ENCODE peak calls at places on chromosomes 12 and 14, in five cellular contexts. Z, J, L, U and G are unnamed samples.

GRCh38 chr12:43858096-43858495 is 22.2 kb downstream of the TMEM117 start:
- DNase-seq in J (no peak), U (no peak), Z (no peak), L (no peak), G (no peak)

GRCh38 chr14:31930493-31931225 is 146.4 kb upstream of the ARHGAP5 start:
- DNase-seq in Z (no peak), L (no peak), U (no peak), J (peak; percentile 43), G (no peak)

GRCh38 chr14:67883717-67884116 is 64.1 kb downstream of the RAD51B start:
- DNase-seq in Z (no peak), L (no peak), U (no peak), J (no peak), G (no peak)

GRCh38 chr14:22998324-22999012 is 11.5 kb downstream of the C14orf93 start:
- DNase-seq in L (no peak), J (no peak), U (no peak), Z (no peak), G (peak; percentile 11)

GRCh38 chr14:71693373-71693772 is 238.9 kb upstream of the RGS6 start:
- DNase-seq in J (no peak), L (no peak), U (no peak), Z (no peak), G (peak; percentile 26)

GRCh38 chr14:50447491-50447890 is 50.8 kb upstream of the CDKL1 start:
- DNase-seq in J (no peak), L (no peak), U (no peak), Z (no peak), G (no peak)

GRCh38 chr12:339557-340195 is 49.4 kb downstream of the KDM5A start:
- DNase-seq in L (no peak), J (no peak), Z (no peak), U (no peak), G (no peak)

GRCh38 chr14:55780156-55780946 is 200.3 kb downstream of the KTN1 start:
- DNase-seq in L (no peak), J (no peak), U (no peak), Z (no peak), G (no peak)

GRCh38 chr12:125187148-125187733 is 122.0 kb downstream of the AACS start:
- DNase-seq in Z (no peak), J (no peak), U (no peak), L (no peak), G (no peak)

GRCh38 chr12:39587247-39587646 is 32.4 kb downstream of the ABCD2 start:
- DNase-seq in J (no peak), L (no peak), Z (no peak), U (no peak), G (peak; percentile 5)

GRCh38 chr12:67909681-67910080 is 79.6 kb upstream of the IFNG-AS1 start:
- DNase-seq in Z (no peak), U (no peak), L (no peak), J (no peak), G (no peak)

GRCh38 chr14:32426028-32426427 is 96.9 kb downstream of the AKAP6 start:
- DNase-seq in Z (no peak), J (no peak), U (no peak), L (no peak), G (no peak)

GRCh38 chr14:44803239-44803905 is 158.4 kb downstream of the KLHL28 start:
- DNase-seq in U (peak; percentile 8), Z (peak; percentile 5), J (peak; percentile 35), L (no peak), G (peak; percentile 32)

GRCh38 chr12:29207120-29207519 is 58.0 kb downstream of the FAR2 start:
- DNase-seq in L (no peak), J (no peak), Z (no peak), U (no peak), G (no peak)

GRCh38 chr14:72606879-72607278 is 287.0 kb downstream of the DPF3 start:
- DNase-seq in L (no peak), J (no peak), U (no peak), Z (no peak), G (no peak)

GRCh38 chr12:28130625-28131598 is 59.3 kb upstream of the CCDC91 start:
- DNase-seq in J (peak; percentile 9), L (no peak), U (no peak), Z (peak; percentile 64), G (no peak)

GRCh38 chr12:76866726-76867125 is 12.1 kb downstream of the CSRP2 start:
- DNase-seq in J (no peak), L (no peak), U (no peak), Z (no peak), G (no peak)

GRCh38 chr12:90940872-90941499 is 14.0 kb downstream of the CCER1 start:
- DNase-seq in U (no peak), J (peak; percentile 28), Z (no peak), L (no peak), G (peak; percentile 32)

GRCh38 chr14:92659765-92660561 is 88.5 kb downstream of the LGMN start:
- DNase-seq in J (no peak), U (no peak), L (no peak), Z (no peak), G (no peak)

GRCh38 chr12:121903202-121903601 is 14.6 kb downstream of the PSMD9 start:
- DNase-seq in U (no peak), J (no peak), Z (no peak), L (no peak), G (no peak)

GRCh38 chr14:36319899-36320209 is 583 bp downstream of the MBIP start:
- DNase-seq in L (no peak), U (no peak), J (no peak), Z (no peak), G (no peak)

GRCh38 chr12:54683388-54683787 is 35.2 kb upstream of the DCD start:
- DNase-seq in U (no peak), J (no peak), L (peak; percentile 46), Z (no peak), G (no peak)

DNA sequence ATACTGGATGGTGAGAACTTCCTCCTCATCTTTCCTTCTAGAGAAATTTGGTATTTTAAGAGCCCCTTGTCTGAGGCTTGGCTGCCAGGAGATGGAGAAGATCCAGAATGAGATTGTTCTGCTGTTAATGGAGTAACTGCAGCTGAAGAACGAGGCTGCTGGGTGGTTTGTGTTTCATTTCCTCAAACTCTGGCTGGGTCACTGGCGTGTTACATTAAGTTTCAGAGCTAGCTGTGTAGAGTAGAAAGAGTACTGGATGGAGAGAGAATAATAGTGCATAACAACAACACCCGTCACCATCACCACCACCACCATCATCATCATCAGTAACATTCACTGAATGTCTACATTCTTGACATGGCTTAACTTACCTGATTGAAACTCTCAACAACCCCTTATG is 325.0 kb upstream of the TBX3 start:
- DNase-seq in J (no peak), L (no peak), Z (no peak), U (peak; percentile 11), G (no peak)
- TF ChIP-seq JUND in J (no peak), L (no peak), Z (no peak), U (no peak), G (no peak)

GRCh38 chr14:93997082-93997481 is at the start of gene CCDC197:
- DNase-seq in U (no peak), Z (no peak), J (no peak), L (no peak), G (no peak)

GRCh38 chr14:93993382-93993781 is 3.7 kb upstream of the CCDC197 start:
- DNase-seq in Z (no peak), U (no peak), L (no peak), J (no peak), G (no peak)

GRCh38 chr14:93996130-93996695 is 888 bp upstream of the CCDC197 start:
- DNase-seq in Z (no peak), J (no peak), U (no peak), L (no peak), G (no peak)

GRCh38 chr14:93997933-93998870 is 1.1 kb downstream of the CCDC197 start:
- DNase-seq in U (no peak), J (no peak), L (no peak), Z (peak; percentile 15), G (no peak)

GRCh38 chr14:93994919-93995682 is 2.0 kb upstream of the CCDC197 start:
- DNase-seq in U (no peak), Z (no peak), J (no peak), L (no peak), G (no peak)
- TF ChIP-seq TAF1 in U (no peak), Z (no peak), J (no peak), L (no peak), G (no peak)

GRCh38 chr12:32106517-32107366 is at the start of gene BICD1:
- DNase-seq in U (peak; percentile 32), J (peak; percentile 68), L (peak; percentile 39), Z (peak; percentile 90), G (peak; percentile 96)

GRCh38 chr12:32102234-32102633 is 4.4 kb upstream of the BICD1 start:
- DNase-seq in Z (no peak), J (no peak), U (no peak), L (no peak), G (no peak)

GRCh38 chr12:32106153-32106516 is 512 bp upstream of the BICD1 start:
- DNase-seq in L (no peak), Z (no peak), J (no peak), U (no peak), G (no peak)

GRCh38 chr12:32107376-32108267 is 975 bp downstream of the BICD1 start:
- DNase-seq in L (no peak), Z (peak; percentile 14), U (no peak), J (peak; percentile 11), G (peak; percentile 31)

DNA sequence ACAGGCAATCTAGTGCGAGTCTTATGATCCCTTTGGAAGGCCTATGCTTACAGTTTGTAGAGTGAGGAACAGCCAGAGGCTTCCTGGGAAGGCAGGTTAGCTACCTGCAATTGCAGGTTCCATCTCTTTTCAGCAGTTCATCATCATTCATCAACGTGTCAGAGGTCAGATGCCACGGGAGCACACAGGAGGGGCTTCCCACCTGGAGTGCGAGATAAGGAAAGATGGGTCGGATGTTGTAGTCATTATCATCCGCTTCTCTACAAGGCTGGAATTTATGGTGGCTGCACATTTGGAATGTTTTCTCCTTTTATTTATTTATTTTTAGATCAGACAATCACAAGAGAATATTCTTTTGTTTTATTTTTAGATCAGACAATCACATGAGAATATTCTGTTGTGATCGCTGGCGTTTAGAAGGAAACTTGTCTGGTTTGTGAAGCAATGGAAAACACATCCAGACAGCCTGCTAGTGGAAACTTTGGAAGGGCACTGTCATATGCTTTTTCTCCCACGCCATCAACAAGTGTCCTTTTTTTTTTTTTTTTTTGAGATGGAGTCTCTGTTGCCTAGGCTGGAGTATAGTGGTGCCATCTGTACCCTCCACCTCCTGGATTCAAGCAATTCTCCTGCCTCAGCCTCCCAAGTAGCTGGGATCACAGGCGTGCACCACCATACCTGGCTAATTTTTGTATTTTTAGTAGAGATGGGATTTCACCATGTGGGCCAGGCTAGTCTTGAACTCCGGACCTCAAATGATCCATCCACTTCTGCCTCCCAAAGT is 1.9 kb upstream of the BICD1 start:
- DNase-seq in J (no peak), L (no peak), Z (peak; percentile 41), U (no peak), G (no peak)
- TF ChIP-seq JUND in J (no peak), L (no peak), Z (no peak), U (no peak), G (no peak)

DNA sequence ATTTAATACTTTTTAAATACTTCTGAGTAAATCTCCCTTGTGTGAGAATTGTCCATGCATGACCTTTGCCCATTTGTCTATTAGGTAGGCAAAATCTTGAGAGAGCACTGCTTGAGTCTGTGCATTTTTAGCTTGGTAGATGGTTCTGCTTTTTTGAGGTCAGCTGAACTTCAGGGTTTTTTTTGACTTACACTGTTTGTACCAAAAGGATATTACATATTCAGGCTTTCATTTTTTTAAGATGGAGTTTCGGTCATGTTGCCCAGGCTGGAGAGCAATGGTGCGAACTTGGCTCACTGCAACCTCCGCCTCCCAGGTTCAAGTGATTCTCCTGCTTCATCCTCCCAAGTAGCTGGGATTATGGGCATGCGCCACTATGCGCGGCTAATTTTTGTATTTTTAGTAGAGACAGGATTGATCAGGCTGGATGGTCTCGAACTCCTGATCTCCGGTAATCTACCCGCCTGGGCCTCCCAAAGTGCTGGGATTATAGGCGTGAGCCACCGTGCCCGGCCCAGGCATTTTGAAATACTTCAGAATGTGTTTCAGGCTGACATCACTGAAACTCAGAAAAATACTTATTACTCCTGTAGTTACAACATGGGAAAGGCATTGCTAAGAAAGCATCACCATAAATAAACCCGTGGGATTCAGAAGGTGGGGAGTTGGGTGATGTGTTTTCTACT is 11.1 kb downstream of the RASSF3 start:
- DNase-seq in J (no peak), L (no peak), Z (no peak), U (peak; percentile 91), G (no peak)
- TF ChIP-seq TAF1 in J (no peak), L (no peak), Z (no peak), U (no peak), G (no peak)